ENCODE peak calls at places on chromosomes 4 and X, in five cellular contexts. Z is occipital lobe, S is IMR-90, P is EL, L is Calu3. U is an unnamed sample.

GRCh38 chr4:138158746-138159297 is 83.3 kb downstream of the SLC7A11 start:
- DNase-seq in L (no peak), P (peak; percentile 81), S (peak; percentile 91), Z (no peak), U (no peak)

GRCh38 chr4:159273126-159273438 is 170.2 kb downstream of the RAPGEF2 start:
- DNase-seq in P (peak; percentile 39), L (no peak), Z (no peak), S (no peak), U (no peak)

GRCh38 chr4:10002278-10002677 is 19.0 kb downstream of the SLC2A9 start:
- DNase-seq in L (no peak), P (no peak), Z (no peak), S (no peak), U (no peak)

GRCh38 chr4:53088132-53088531 is 226.0 kb downstream of the RASL11B start:
- DNase-seq in P (no peak), S (no peak), Z (no peak), L (no peak), U (no peak)

GRCh38 chr4:128332086-128332485 is 44.5 kb upstream of the PGRMC2 start:
- DNase-seq in P (no peak), L (no peak), Z (no peak), S (no peak), U (no peak)

GRCh38 chrX:17740137-17741122 is 3.1 kb downstream of the SCML1 start:
- DNase-seq in Z (no peak), P (no peak), L (no peak), S (no peak), U (no peak)

GRCh38 chrX:41381685-41382084 is 47.7 kb downstream of the DDX3X start:
- DNase-seq in S (peak; percentile 90), P (peak; percentile 80), L (peak; percentile 46), Z (no peak), U (no peak)

GRCh38 chr4:138090918-138091659 is 151.1 kb downstream of the SLC7A11 start:
- DNase-seq in P (no peak), L (no peak), S (no peak), Z (no peak), U (no peak)

GRCh38 chr4:8478801-8479744 is 38.5 kb downstream of the TRMT44 start:
- DNase-seq in P (no peak), Z (no peak), S (peak; percentile 35), L (no peak), U (no peak)

GRCh38 chrX:23819385-23820234 is 36.6 kb downstream of the SAT1 start:
- DNase-seq in S (peak; percentile 40), Z (no peak), L (no peak), P (peak; percentile 10), U (no peak)

GRCh38 chrX:41789374-41789773 is 65.4 kb downstream of the GPR82 start:
- DNase-seq in Z (no peak), P (no peak), S (no peak), L (no peak), U (no peak)

GRCh38 chrX:46865281-46865680 is 28.4 kb downstream of the RP2 start:
- DNase-seq in P (peak; percentile 67), S (peak; percentile 77), L (no peak), Z (no peak), U (no peak)

GRCh38 chrX:66731398-66731797 is 92.5 kb upstream of the EDA2R start:
- DNase-seq in S (peak; percentile 33), Z (no peak), P (peak; percentile 40), L (no peak), U (no peak)

GRCh38 chr4:1187182-1187581 is 14.8 kb upstream of the SPON2 start:
- DNase-seq in P (no peak), L (no peak), S (peak; percentile 42), Z (no peak), U (no peak)